ENCODE peak calls at places on chromosomes 7 and 10, in seven cellular contexts. V, Q, E, Z, K, L and A are unnamed samples.

GRCh38 chr10:85609509-85609908 is 757.1 kb downstream of the GRID1 start:
- DNase-seq in V (no peak), Q (no peak), E (no peak), Z (no peak), K (no peak), L (no peak), A (no peak)

GRCh38 chr7:43511769-43512515 is 71.0 kb upstream of the STK17A start:
- DNase-seq in V (no peak), Q (no peak), E (no peak), Z (no peak), K (no peak), L (no peak), A (no peak)

GRCh38 chr7:77995717-77996116 is 197.1 kb downstream of the PHTF2 start:
- DNase-seq in V (no peak), Q (no peak), E (no peak), Z (no peak), K (no peak), L (no peak), A (no peak)

GRCh38 chr7:68841004-68841403 is 757.3 kb upstream of the AUTS2 start:
- DNase-seq in V (no peak), Q (no peak), E (peak), Z (no peak), K (no peak), L (no peak), A (no peak)

GRCh38 chr7:140698477-140698876 is 2.0 kb downstream of the NDUFB2 start:
- DNase-seq in V (no peak), Q (no peak), E (no peak), Z (no peak), K (no peak), L (no peak), A (no peak)

GRCh38 chr7:102444961-102445673 is 11.7 kb downstream of the ORAI2 start:
- DNase-seq in V (no peak), Q (no peak), E (no peak), Z (no peak), K (peak), L (no peak), A (peak)

GRCh38 chr10:58305821-58306220 is 29.0 kb upstream of the UBE2D1 start:
- DNase-seq in V (no peak), Q (no peak), E (no peak), Z (no peak), K (no peak), L (no peak), A (no peak)

GRCh38 chr10:123995082-123995460 is 98.3 kb downstream of the CHST15 start:
- DNase-seq in V (no peak), Q (no peak), E (no peak), Z (no peak), K (no peak), L (peak), A (peak)

GRCh38 chr10:70549962-70550845 is 52.3 kb downstream of the PRF1 start:
- DNase-seq in V (peak), Q (peak), E (peak), Z (peak), K (peak), L (peak), A (peak)

GRCh38 chr10:31929986-31930675 is 1.5 kb upstream of the ARHGAP12 start:
- DNase-seq in V (no peak), Q (no peak), E (no peak), Z (no peak), K (peak), L (peak), A (peak)

GRCh38 chr7:154916381-154917213 is 86.3 kb downstream of the PAXIP1 start:
- DNase-seq in V (no peak), Q (no peak), E (no peak), Z (no peak), K (no peak), L (no peak), A (no peak)

GRCh38 chr7:69780377-69780776 is 182.1 kb downstream of the AUTS2 start:
- DNase-seq in V (peak), Q (no peak), E (no peak), Z (no peak), K (no peak), L (no peak), A (no peak)

GRCh38 chr7:46146454-46147255 is 225.6 kb upstream of the IGFBP3 start:
- DNase-seq in V (no peak), Q (no peak), E (no peak), Z (no peak), K (no peak), L (no peak), A (no peak)

GRCh38 chr10:100364735-100365391 is 17.8 kb downstream of the SCD start:
- DNase-seq in V (peak), Q (no peak), E (peak), Z (no peak), K (no peak), L (peak), A (no peak)

GRCh38 chr10:110209399-110209925 is 2.1 kb downstream of the MXI1 start:
- DNase-seq in V (peak), Q (peak), E (peak), Z (peak), K (peak), L (peak), A (peak)

GRCh38 chr7:30863694-30864011 is 48.0 kb upstream of the AQP1 start:
- DNase-seq in V (no peak), Q (no peak), E (no peak), Z (no peak), K (no peak), L (peak), A (no peak)

GRCh38 chr10:78913219-78914059 is 155.3 kb upstream of the ZMIZ1 start:
- DNase-seq in V (no peak), Q (no peak), E (no peak), Z (no peak), K (no peak), L (no peak), A (no peak)

GRCh38 chr10:36280396-36280795 is 638.3 kb upstream of the FZD8 start:
- DNase-seq in V (peak), Q (no peak), E (no peak), Z (no peak), K (no peak), L (no peak), A (no peak)

GRCh38 chr7:148717266-148717793 is 18.6 kb downstream of the CUL1 start:
- DNase-seq in V (no peak), Q (no peak), E (no peak), Z (no peak), K (no peak), L (no peak), A (no peak)

DNA sequence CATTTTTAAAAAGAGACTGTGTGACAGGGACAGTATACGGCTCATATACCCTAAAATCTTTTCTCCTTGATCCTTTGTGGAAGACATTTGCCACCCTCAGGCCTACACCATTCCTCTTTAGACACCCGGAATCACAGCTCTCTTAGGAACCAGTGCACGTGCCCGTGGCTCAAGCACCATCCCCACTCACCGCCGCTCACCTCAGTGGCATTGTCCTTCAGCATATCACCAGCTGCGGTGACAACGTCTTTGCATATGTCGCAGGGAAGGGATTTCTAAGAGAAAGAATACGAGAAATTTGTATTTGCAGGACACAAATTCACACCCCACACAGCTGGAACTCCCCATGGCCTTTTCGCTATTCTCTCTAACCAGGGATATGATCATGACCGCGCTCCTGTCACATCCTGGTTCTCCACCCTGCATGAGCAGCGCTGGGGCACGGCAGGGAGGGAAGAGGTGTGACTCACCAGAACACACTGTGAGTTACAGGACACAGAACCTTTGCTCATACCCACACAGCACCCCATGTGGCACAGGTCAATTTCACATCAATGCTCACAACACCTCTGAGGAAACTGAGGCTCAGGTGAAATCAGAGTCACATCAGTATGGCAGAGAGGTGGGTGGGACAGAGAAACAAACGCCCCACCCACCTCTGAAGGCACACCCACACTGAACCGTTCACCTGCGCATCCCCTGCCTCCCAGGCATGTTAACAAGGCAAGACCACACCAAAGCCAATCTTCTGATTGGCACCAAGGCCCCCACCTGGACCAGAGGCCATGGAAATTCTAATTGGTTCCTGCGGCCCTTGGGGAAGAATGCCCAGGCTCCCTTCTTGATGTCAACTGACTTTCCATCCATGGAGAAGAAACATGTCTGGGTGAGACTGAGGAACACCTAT is 19.2 kb downstream of the PSAP start:
- DNase-seq in V (peak), Q (no peak), E (no peak), Z (no peak), K (no peak), L (no peak), A (no peak)
- TF ChIP-seq CTCF in V (peak), Q (no peak), E (no peak), Z (no peak), K (no peak), L (no peak), A (no peak)

GRCh38 chr10:29239569-29240472 is 49.0 kb upstream of the LYZL1 start:
- DNase-seq in V (no peak), Q (no peak), E (peak), Z (no peak), K (no peak), L (peak), A (peak)
- TF ChIP-seq CTCF in V (peak), Q (peak), E (peak), Z (no peak), K (no peak), L (peak), A (peak)

DNA sequence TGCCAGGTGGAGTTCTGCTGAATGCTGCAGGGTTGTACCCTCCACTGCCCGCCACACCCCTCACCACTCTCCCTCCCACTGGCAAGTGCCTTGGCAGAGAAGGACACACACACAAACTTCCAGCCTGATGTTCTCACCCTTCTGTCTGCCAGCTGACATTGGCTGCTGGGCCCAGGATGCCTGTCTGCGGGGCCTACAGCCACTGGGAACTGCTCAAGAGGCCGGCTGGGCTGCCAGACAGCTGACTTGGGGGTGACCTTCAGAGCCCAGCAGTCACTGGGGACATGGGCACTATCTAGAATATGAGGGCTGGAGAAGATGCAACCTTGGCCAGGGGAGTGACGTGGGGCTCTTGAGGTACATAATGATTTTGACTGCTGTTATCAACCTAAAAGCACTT is 157.1 kb downstream of the SH3PXD2A start:
- DNase-seq in V (no peak), Q (no peak), E (no peak), Z (no peak), K (no peak), L (no peak), A (no peak)
- TF ChIP-seq CTCF in V (no peak), Q (no peak), E (no peak), Z (no peak), K (no peak), L (no peak), A (no peak)

DNA sequence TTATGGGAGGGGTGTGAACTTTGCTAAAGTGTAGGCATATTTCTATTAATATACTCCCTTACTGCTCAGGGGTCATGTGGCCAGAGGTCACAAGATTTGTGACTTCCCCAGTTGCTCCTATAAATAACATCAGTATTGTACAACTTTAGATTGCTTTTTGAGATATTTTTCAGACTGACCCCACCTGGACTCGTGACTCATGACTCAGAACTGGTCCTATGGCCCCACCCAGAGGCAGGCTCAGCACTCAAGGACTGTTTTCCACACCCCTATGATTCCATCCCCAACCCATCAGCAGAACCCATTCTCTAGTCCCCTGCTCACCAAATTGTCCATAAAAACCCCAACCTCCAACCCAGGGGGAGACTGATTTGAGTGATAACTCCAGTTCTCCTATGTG is 2.7 kb upstream of the CUL2 start:
- DNase-seq in V (no peak), Q (no peak), E (no peak), Z (no peak), K (peak), L (no peak), A (no peak)
- TF ChIP-seq CTCF in V (no peak), Q (no peak), E (no peak), Z (no peak), K (no peak), L (no peak), A (peak)

GRCh38 chr7:64308019-64308275 is 5.8 kb upstream of the ZNF736 start:
- DNase-seq in V (no peak), Q (no peak), E (no peak), Z (no peak), K (no peak), L (no peak), A (no peak)

GRCh38 chr7:64312826-64313225 is 935 bp upstream of the ZNF736 start:
- DNase-seq in V (peak), Q (no peak), E (no peak), Z (no peak), K (no peak), L (no peak), A (no peak)

GRCh38 chr7:64310426-64310825 is 3.3 kb upstream of the ZNF736 start:
- DNase-seq in V (no peak), Q (no peak), E (no peak), Z (no peak), K (no peak), L (no peak), A (no peak)

DNA sequence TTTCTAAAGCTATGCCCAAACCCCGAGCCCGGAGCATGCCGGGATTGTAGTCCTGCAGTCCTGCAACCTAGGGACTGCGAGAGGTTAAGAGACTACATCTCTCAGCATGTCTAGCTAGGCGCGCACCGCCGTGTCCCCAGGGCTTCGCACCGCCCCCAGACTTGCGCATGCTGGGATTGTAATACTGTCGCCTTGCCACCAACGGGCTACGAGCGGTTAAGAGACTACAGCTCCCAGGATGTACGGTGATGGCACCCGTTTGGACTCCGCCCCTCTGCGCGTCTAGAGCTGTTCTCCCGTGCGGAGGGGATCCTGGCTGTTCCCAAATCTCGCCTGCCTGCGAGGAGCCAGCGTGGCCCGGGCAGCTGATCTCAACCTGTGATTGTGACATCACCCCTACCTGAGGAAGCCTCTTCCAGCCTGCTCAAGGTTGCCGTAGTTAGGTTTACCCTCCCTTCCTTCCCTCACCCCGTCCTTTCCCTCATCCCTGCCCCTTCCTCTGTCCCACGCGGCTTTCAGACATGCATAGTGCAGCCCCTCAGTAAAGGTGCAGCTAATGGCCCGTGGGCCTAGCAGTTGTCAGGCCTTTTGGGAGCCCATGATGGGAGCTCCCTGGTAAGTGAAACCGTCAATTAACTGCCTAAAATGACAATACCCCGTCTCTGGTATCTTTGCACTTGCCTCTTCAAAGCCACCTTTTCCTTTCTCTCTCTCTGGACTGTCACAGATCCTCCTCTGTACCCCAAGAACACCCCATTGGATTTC is 6.3 kb upstream of the ZNF736 start:
- DNase-seq in V (peak), Q (no peak), E (no peak), Z (peak), K (peak), L (peak), A (peak)
- TF ChIP-seq CTCF in V (no peak), Q (no peak), E (no peak), Z (no peak), K (no peak), L (no peak), A (no peak)

GRCh38 chr7:139452948-139453672 is 30.4 kb downstream of the KLRG2 start:
- DNase-seq in V (no peak), Q (no peak), E (no peak), Z (no peak), K (no peak), L (peak), A (no peak)
- TF ChIP-seq CTCF in V (no peak), Q (no peak), E (no peak), Z (no peak), K (no peak), L (no peak), A (no peak)

DNA sequence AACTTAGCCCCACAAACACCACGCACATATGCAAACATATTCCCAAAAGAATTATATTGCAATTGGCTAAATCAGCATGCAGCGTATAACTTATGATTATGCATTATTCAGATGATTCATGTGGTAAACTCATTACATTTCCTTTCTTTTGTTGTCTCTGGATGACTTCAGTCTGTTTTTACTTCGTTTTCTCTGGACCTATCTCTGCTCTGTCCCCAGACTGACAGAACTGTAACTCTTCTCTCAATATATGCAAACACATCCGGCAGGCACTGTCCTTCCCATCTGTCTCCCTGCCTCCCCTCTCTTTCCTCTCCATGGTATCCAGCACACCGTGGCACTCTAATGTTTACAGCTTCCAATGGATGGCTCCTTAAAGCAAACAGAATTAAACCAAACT is 6.1 kb upstream of the BAZ1B start:
- DNase-seq in V (peak), Q (no peak), E (no peak), Z (no peak), K (no peak), L (peak), A (no peak)
- TF ChIP-seq CTCF in V (no peak), Q (no peak), E (no peak), Z (no peak), K (no peak), L (no peak), A (no peak)

GRCh38 chr7:128742206-128742605 is 3.0 kb downstream of the CALU start:
- DNase-seq in V (peak), Q (no peak), E (no peak), Z (no peak), K (no peak), L (no peak), A (no peak)
- TF ChIP-seq CTCF in V (no peak), Q (no peak), E (no peak), Z (no peak), K (no peak), L (no peak), A (no peak)

DNA sequence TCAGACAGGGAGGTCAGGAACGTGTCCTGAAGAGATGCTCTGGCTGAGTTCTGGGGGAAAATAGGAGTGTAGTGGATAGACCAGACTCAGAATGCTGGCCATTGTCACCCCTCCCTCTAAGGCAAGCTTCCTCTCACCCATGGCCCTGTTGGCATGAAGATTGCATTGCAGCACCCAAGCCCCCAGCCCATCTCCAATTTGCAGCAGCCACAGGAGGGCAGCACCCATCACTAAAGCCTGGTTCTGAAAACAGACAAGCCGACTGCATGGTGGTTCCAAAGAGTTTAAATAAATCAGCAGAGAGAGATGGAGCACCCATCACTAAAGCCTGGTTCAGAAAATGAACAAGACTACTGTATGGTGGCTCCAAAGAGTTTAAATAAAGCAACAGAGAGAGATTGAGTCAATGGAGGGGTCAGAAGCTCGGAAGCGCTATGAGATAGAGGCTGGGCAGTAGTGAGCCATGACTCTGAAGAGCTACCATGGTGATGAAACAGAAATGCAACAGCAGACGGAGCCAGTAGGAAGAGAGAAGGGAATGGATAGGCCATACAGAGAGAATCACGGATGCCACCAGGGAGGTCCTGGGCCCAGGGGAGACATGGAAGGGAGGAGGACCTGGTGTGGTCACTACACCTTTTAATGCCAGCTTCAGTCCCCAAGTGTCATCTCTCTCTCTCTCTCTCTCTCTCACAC is 237.9 kb upstream of the MYO3A start:
- DNase-seq in V (no peak), Q (no peak), E (no peak), Z (no peak), K (no peak), L (no peak), A (no peak)
- TF ChIP-seq CTCF in V (no peak), Q (no peak), E (no peak), Z (no peak), K (no peak), L (no peak), A (no peak)

DNA sequence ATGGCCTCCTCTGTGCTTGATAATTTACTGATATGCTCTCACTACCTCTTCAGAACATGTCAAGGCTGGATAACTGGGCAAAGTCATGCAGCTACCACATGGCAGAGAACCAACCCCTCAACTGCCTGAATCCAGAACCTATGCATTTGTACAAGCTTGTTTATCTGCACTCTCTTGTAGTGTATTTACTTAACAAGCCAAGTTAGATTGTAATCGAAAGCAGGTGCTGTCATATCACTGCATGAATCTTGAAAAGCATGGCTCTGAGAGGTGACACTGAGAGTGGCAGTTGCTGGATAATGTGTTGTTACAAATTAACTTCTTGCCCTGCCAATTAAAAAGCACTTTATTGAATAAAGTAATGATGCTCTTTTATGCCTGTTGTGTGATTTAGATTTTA is 588.6 kb downstream of the NRG3 start:
- DNase-seq in V (no peak), Q (no peak), E (no peak), Z (no peak), K (no peak), L (no peak), A (no peak)
- TF ChIP-seq CTCF in V (no peak), Q (no peak), E (no peak), Z (no peak), K (no peak), L (no peak), A (no peak)